ENCODE peak calls at places on chromosomes 3 and 15, in seven cellular contexts. A, C, I, J, S, G and B are unnamed samples.

GRCh38 chr15:33737687-33738606 is 230.3 kb upstream of the CHRM5 start:
- DNase-seq in A (peak; percentile 10), C (peak; percentile 74), I (no peak), J (no peak), S (peak; percentile 29), G (peak; percentile 66), B (peak; percentile 78)

GRCh38 chr3:149442845-149443544 is 31.5 kb upstream of the TM4SF4 start:
- DNase-seq in A (no peak), C (no peak), I (peak; percentile 14), J (no peak), S (no peak), G (peak; percentile 79), B (no peak)

GRCh38 chr3:54028372-54028771 is 94.0 kb upstream of the CACNA2D3 start:
- DNase-seq in A (no peak), C (no peak), I (no peak), J (no peak), S (no peak), G (no peak), B (no peak)

GRCh38 chr15:31383150-31383549 is 56.5 kb downstream of the KLF13 start:
- DNase-seq in A (no peak), C (no peak), I (no peak), J (no peak), S (no peak), G (no peak), B (peak; percentile 61)

GRCh38 chr3:121545049-121545563 is 682 bp downstream of the POLQ start:
- DNase-seq in A (no peak), C (peak; percentile 61), I (no peak), J (no peak), S (no peak), G (no peak), B (peak; percentile 24)

GRCh38 chr3:32817561-32818430 is at the start of gene TRIM71:
- DNase-seq in A (no peak), C (peak; percentile 24), I (no peak), J (no peak), S (peak; percentile 33), G (peak; percentile 18), B (peak; percentile 66)

GRCh38 chr3:45962033-45962432 is 18.8 kb downstream of the CXCR6 start:
- DNase-seq in A (no peak), C (no peak), I (no peak), J (no peak), S (no peak), G (no peak), B (no peak)

GRCh38 chr15:40909662-40910625 is 15.7 kb downstream of the VPS18 start:
- DNase-seq in A (no peak), C (no peak), I (no peak), J (no peak), S (no peak), G (no peak), B (peak; percentile 70)